ENCODE peak calls at places on chromosomes 4 and X, in four cellular contexts. A, I, V and B are unnamed samples.

GRCh38 chr4:164068392-164068791 is 573.9 kb downstream of the TMA16 start:
- DNase-seq in A (no peak), I (no peak), V (no peak), B (no peak)

GRCh38 chrX:115553171-115553570 is 7.8 kb upstream of the PLS3 start:
- DNase-seq in A (no peak), I (no peak), V (no peak), B (no peak)

GRCh38 chrX:9320940-9321339 is 143.9 kb upstream of the TBL1X start:
- DNase-seq in A (no peak), I (no peak), V (no peak), B (peak; percentile 16)

GRCh38 chr4:185839204-185839712 is 27.3 kb upstream of the SORBS2 start:
- DNase-seq in A (no peak), I (no peak), V (no peak), B (no peak)

GRCh38 chrX:43505759-43506158 is 150.3 kb upstream of the MAOA start:
- DNase-seq in A (no peak), I (no peak), V (no peak), B (no peak)

GRCh38 chrX:65644621-65645287 is 22.7 kb upstream of the MSN start:
- DNase-seq in A (peak; percentile 73), I (peak; percentile 6), V (peak; percentile 88), B (peak; percentile 82)

GRCh38 chr4:8545439-8545765 is 34.8 kb upstream of the GPR78 start:
- DNase-seq in A (no peak), I (no peak), V (no peak), B (no peak)

GRCh38 chrX:15769300-15769954 is 20.9 kb upstream of the ZRSR2 start:
- DNase-seq in A (no peak), I (no peak), V (no peak), B (no peak)

GRCh38 chr4:104163820-104164219 is 330.9 kb downstream of the CXXC4 start:
- DNase-seq in A (no peak), I (no peak), V (no peak), B (no peak)

GRCh38 chr4:184417802-184418511 is 56.4 kb downstream of the IRF2 start:
- DNase-seq in A (no peak), I (no peak), V (no peak), B (no peak)

GRCh38 chr4:138055890-138056289 is 186.3 kb downstream of the SLC7A11 start:
- DNase-seq in A (no peak), I (no peak), V (no peak), B (no peak)

GRCh38 chrX:17242470-17242869 is 132.5 kb upstream of the NHS start:
- DNase-seq in A (peak; percentile 13), I (no peak), V (peak; percentile 31), B (peak; percentile 14)

GRCh38 chrX:10028283-10029104 is 61.3 kb downstream of the CLDN34 start:
- DNase-seq in A (no peak), I (no peak), V (no peak), B (no peak)

GRCh38 chr4:86558799-86559198 is 35.3 kb upstream of the PTPN13 start:
- DNase-seq in A (no peak), I (no peak), V (no peak), B (no peak)

GRCh38 chrX:63350979-63351616 is at the start of gene SPIN4:
- DNase-seq in A (peak; percentile 65), I (peak; percentile 14), V (peak; percentile 83), B (peak; percentile 88)

GRCh38 chr4:76292730-76293129 is 13.8 kb upstream of the STBD1 start:
- DNase-seq in A (no peak), I (no peak), V (peak; percentile 51), B (no peak)

GRCh38 chrX:154096140-154097002 is 1.1 kb downstream of the MECP2 start:
- DNase-seq in A (no peak), I (no peak), V (no peak), B (peak; percentile 10)

GRCh38 chr4:183175631-183176232 is 76.7 kb downstream of the WWC2 start:
- DNase-seq in A (no peak), I (no peak), V (no peak), B (no peak)
- H3K4me3 ChIP-seq in A (no peak overlapping the region), I (no peak overlapping the region), V (no peak overlapping the region), B (no peak overlapping the region)

GRCh38 chr4:41944089-41944488 is 8.9 kb downstream of the TMEM33 start:
- DNase-seq in A (no peak), I (no peak), V (no peak), B (no peak)
- H3K36me3 ChIP-seq in A (no peaks in the 10 kb centered on the region), I (no peaks in the 10 kb centered on the region), V (peaks cover 3% of the 10 kb centered on the region), B (no peaks in the 10 kb centered on the region)

GRCh38 chr4:40183615-40184411 is 13.0 kb upstream of the RHOH start:
- DNase-seq in A (no peak), I (no peak), V (no peak), B (no peak)
- H3K27ac ChIP-seq in A (no peak overlapping the region), I (no peak overlapping the region), V (no peak overlapping the region), B (no peak overlapping the region)

GRCh38 chr4:107893171-107894137 is 37.9 kb upstream of the CYP2U1 start:
- DNase-seq in A (no peak), I (no peak), V (no peak), B (no peak)
- H3K4me3 ChIP-seq in A (no peak overlapping the region), I (no peak overlapping the region), V (no peak overlapping the region), B (no peak overlapping the region)

GRCh38 chrX:37786666-37787337 is 6.9 kb downstream of the CYBB start:
- DNase-seq in A (no peak), I (no peak), V (no peak), B (no peak)
- H3K36me3 ChIP-seq in A (no peaks in the 10 kb centered on the region), I (no peaks in the 10 kb centered on the region), V (no peaks in the 10 kb centered on the region), B (no peaks in the 10 kb centered on the region)

DNA sequence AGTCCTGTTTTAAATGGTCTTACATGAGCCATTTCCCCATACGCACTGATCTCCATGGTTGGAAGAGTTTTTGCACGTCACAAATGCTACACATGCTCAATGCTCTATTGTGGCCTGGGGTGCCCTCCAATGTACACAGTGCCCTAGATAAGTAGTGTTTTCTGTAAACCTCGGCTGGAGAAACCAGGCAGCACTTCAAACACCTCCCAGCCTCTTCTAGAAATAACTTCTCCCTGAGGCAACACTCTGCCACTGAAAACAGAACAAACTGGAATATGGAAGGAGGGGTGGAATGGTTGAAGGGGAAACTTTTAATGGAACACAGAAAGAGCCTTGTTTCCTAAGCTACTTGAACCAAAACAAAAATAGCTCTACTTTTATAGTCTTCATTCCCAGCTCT is 123.9 kb upstream of the CBR4 start:
- DNase-seq in A (no peak), I (no peak), V (peak; percentile 68), B (peak; percentile 37)
- H3K27ac ChIP-seq in A (peak overlapping the region; percentile 73), I (no peak overlapping the region), V (peak overlapping the region; percentile 8), B (peak overlapping the region; percentile 84)